ENCODE peak calls at places on chromosomes 4 and X, in six cellular contexts. P is GF-D8; W is posterior vena cava; V is activated T-cell treated with anti-CD3 and anti-CD28 coated beads for 48 hours; O is cardiac muscle cell; M is stimulated activated CD4-positive, alpha-beta T cell treated with anti-CD3 and anti-CD28 coated beads, Interleukin-15, amount 100 ng/mL, for 24 hours. K is an unnamed sample.

GRCh38 chrX:69424161-69424560 is 80.0 kb upstream of the NALF2 start:
- DNase-seq in P (no peak), W (no peak), V (no peak), O (peak; percentile 30), M (peak; percentile 3), K (no peak)

GRCh38 chr4:72319596-72319995 is 249.4 kb downstream of the ADAMTS3 start:
- DNase-seq in P (no peak), W (no peak), V (no peak), O (peak; percentile 15), M (no peak), K (peak; percentile 1)

GRCh38 chr4:123379392-123379791 is 17.2 kb upstream of the SPRY1 start:
- DNase-seq in P (no peak), W (no peak), V (no peak), O (no peak), M (no peak), K (no peak)

GRCh38 chrX:48474127-48474526 is 1.9 kb upstream of the FTSJ1 start:
- DNase-seq in P (no peak), W (no peak), V (no peak), O (no peak), M (peak; percentile 30), K (peak; percentile 51)

GRCh38 chr4:53103489-53103888 is 241.4 kb downstream of the RASL11B start:
- DNase-seq in P (no peak), W (no peak), V (no peak), O (no peak), M (no peak), K (no peak)

GRCh38 chr4:104860227-104861123 is 286.2 kb upstream of the TET2 start:
- DNase-seq in P (peak; percentile 4), W (no peak), V (peak; percentile 12), O (peak; percentile 85), M (peak; percentile 60), K (peak; percentile 72)

GRCh38 chr4:106301393-106302084 is 14.5 kb downstream of the TBCK start:
- DNase-seq in P (no peak), W (no peak), V (no peak), O (peak; percentile 32), M (no peak), K (no peak)

GRCh38 chr4:176622251-176622968 is 170.3 kb downstream of the VEGFC start:
- DNase-seq in P (no peak), W (no peak), V (no peak), O (peak; percentile 70), M (no peak), K (no peak)

GRCh38 chrX:41759817-41760216 is 35.8 kb downstream of the GPR82 start:
- DNase-seq in P (no peak), W (no peak), V (no peak), O (peak; percentile 54), M (no peak), K (peak; percentile 6)

GRCh38 chr4:54423066-54423465 is 194.0 kb downstream of the PDGFRA start:
- DNase-seq in P (no peak), W (no peak), V (no peak), O (no peak), M (no peak), K (no peak)

GRCh38 chrX:1442724-1443367 is 9.9 kb downstream of the ASMTL start:
- DNase-seq in P (no peak), W (peak; percentile 42), V (no peak), O (no peak), M (no peak), K (no peak)

GRCh38 chr4:48109413-48110263 is 24.4 kb downstream of the TXK start:
- DNase-seq in P (peak; percentile 8), W (no peak), V (no peak), O (peak; percentile 48), M (no peak), K (no peak)

GRCh38 chrX:25131055-25131454 is 115.3 kb upstream of the ARX start:
- DNase-seq in P (no peak), W (no peak), V (no peak), O (no peak), M (no peak), K (no peak)

GRCh38 chrX:40095588-40096394 is 2.0 kb downstream of the BCOR start:
- DNase-seq in P (peak; percentile 34), W (peak; percentile 86), V (no peak), O (peak; percentile 45), M (peak; percentile 37), K (peak; percentile 34)

GRCh38 chr4:146051724-146052396 is 113.2 kb upstream of the ZNF827 start:
- DNase-seq in P (no peak), W (no peak), V (no peak), O (peak; percentile 86), M (no peak), K (no peak)

GRCh38 chr4:61202638-61203495 is 2.7 kb downstream of the ADGRL3 start:
- DNase-seq in P (no peak), W (no peak), V (no peak), O (peak; percentile 16), M (no peak), K (no peak)

GRCh38 chr4:150368667-150369066 is 213.3 kb upstream of the MAB21L2 start:
- DNase-seq in P (no peak), W (no peak), V (no peak), O (no peak), M (no peak), K (no peak)

GRCh38 chrX:149060921-149061320 is 444.2 kb downstream of the IDS start:
- DNase-seq in P (no peak), W (no peak), V (no peak), O (peak; percentile 75), M (no peak), K (no peak)

GRCh38 chrX:132615396-132616131 is 126.7 kb upstream of the MBNL3 start:
- DNase-seq in P (no peak), W (no peak), V (peak; percentile 23), O (peak; percentile 58), M (peak; percentile 49), K (peak; percentile 62)

GRCh38 chr4:555566-556275 is 20.4 kb downstream of the TMEM271 start:
- DNase-seq in P (no peak), W (peak; percentile 58), V (no peak), O (no peak), M (no peak), K (no peak)

K was measured in activated CD8-positive, alpha-beta T cell treated with anti-CD3 and anti-CD28 coated beads for 36 hours.